ENCODE peak calls at places on chromosomes 6 and 20, in ten cellular contexts. E is hippocampal formation; J is COLO829; V is stimulated activated CD4-positive, alpha-beta T cell treated with anti-CD3 and anti-CD28 coated beads, Interleukin-4, amount 100 ng/mL, for 48 hours; D is activated CD4-positive, CD25-positive, alpha-beta regulatory T cell; B is substantia nigra; K is lower lobe of right lung; F is Calu3; X is activated CD8-positive, alpha-beta memory T cell treated with anti-CD3 and anti-CD28 coated beads for 24 hours; H is non-pigmented ciliary epithelial cell. A is an unnamed sample.

GRCh38 chr20:22686097-22686496 is 101.7 kb upstream of the FOXA2 start:
- DNase-seq in K (peak), X (no peak), E (no peak), B (peak), H (peak), F (peak), J (peak), V (no peak), D (no peak), A (no peak)

GRCh38 chr6:2862712-2863174 is 21.1 kb upstream of the SERPINB1 start:
- DNase-seq in E (no peak), F (no peak), H (no peak), K (no peak), J (no peak), V (no peak), B (no peak), D (peak), X (peak), A (no peak)

GRCh38 chr6:5471637-5472430 is 210.5 kb downstream of the FARS2 start:
- DNase-seq in J (no peak), X (no peak), V (no peak), K (no peak), B (no peak), F (no peak), E (no peak), H (no peak), D (no peak), A (no peak)

GRCh38 chr6:111646942-111647341 is 41.3 kb upstream of the TRAF3IP2 start:
- DNase-seq in V (no peak), K (no peak), H (no peak), F (no peak), J (no peak), D (no peak), X (no peak), B (no peak), E (no peak), A (no peak)

GRCh38 chr6:37785002-37785687 is 34.4 kb upstream of the ZFAND3 start:
- DNase-seq in K (no peak), J (no peak), B (no peak), F (no peak), H (no peak), D (no peak), X (no peak), E (no peak), V (no peak), A (no peak)

GRCh38 chr6:113591896-113592827 is 265.0 kb upstream of the MARCKS start:
- DNase-seq in F (no peak), D (no peak), V (no peak), E (no peak), X (no peak), K (no peak), B (no peak), H (no peak), J (no peak), A (no peak)

GRCh38 chr6:78746457-78746856 is 120.9 kb upstream of the IRAK1BP1 start:
- DNase-seq in V (no peak), B (no peak), X (no peak), D (no peak), K (no peak), J (no peak), E (no peak), F (no peak), H (no peak), A (no peak)

GRCh38 chr20:16712541-16712947 is 17.3 kb upstream of the SNRPB2 start:
- DNase-seq in V (no peak), D (no peak), B (peak), X (no peak), K (no peak), F (no peak), E (no peak), H (no peak), J (peak), A (no peak)

GRCh38 chr6:166341464-166341863 is 881 bp downstream of the SFT2D1 start:
- DNase-seq in V (no peak), F (no peak), K (no peak), E (no peak), J (no peak), X (no peak), H (no peak), D (no peak), B (no peak), A (no peak)

GRCh38 chr6:15642276-15642675 is 20.6 kb downstream of the DTNBP1 start:
- DNase-seq in D (no peak), F (no peak), B (no peak), E (no peak), X (no peak), H (no peak), V (no peak), J (no peak), K (no peak), A (no peak)

GRCh38 chr6:168607272-168608112 is 166.5 kb downstream of the SMOC2 start:
- DNase-seq in V (no peak), E (no peak), F (peak), H (no peak), X (no peak), B (no peak), K (peak), J (no peak), D (no peak), A (no peak)

GRCh38 chr6:11977193-11977592 is 34.9 kb upstream of the HIVEP1 start:
- DNase-seq in E (no peak), X (no peak), B (no peak), J (no peak), H (no peak), K (no peak), D (no peak), F (no peak), V (no peak), A (no peak)

GRCh38 chr6:81865712-81866111 is 113.2 kb upstream of the TENT5A start:
- DNase-seq in K (no peak), B (no peak), F (no peak), H (peak), X (no peak), E (no peak), V (no peak), D (no peak), J (peak), A (no peak)

GRCh38 chr6:30810813-30811329 is 66.5 kb upstream of the IER3 start:
- DNase-seq in E (no peak), V (peak), J (no peak), D (peak), B (no peak), K (no peak), X (peak), H (no peak), F (peak), A (no peak)

GRCh38 chr20:48411906-48412305 is 415.9 kb downstream of the PREX1 start:
- DNase-seq in X (no peak), H (no peak), B (no peak), F (no peak), K (no peak), J (no peak), V (no peak), D (no peak), E (no peak), A (no peak)

GRCh38 chr6:24052632-24053031 is 73.4 kb upstream of the NRSN1 start:
- DNase-seq in V (no peak), B (no peak), E (no peak), F (peak), H (no peak), J (peak), X (no peak), K (no peak), D (no peak), A (no peak)

GRCh38 chr6:44078795-44079671 is 48.2 kb downstream of the MRPL14 start:
- DNase-seq in V (peak), H (no peak), E (no peak), D (no peak), F (peak), X (peak), J (peak), B (no peak), K (no peak), A (peak)

GRCh38 chr20:51958636-51959542 is 156.6 kb upstream of the SALL4 start:
- DNase-seq in B (no peak), X (no peak), E (no peak), H (no peak), J (no peak), F (no peak), K (no peak), V (no peak), D (no peak), A (no peak)

GRCh38 chr6:45613678-45614077 is 235.9 kb upstream of the SUPT3H start:
- DNase-seq in D (no peak), K (no peak), X (no peak), B (no peak), E (no peak), F (no peak), J (no peak), V (no peak), H (no peak), A (no peak)

GRCh38 chr6:135225911-135226310 is 44.8 kb downstream of the MYB start:
- DNase-seq in B (no peak), J (no peak), E (no peak), F (no peak), H (no peak), D (no peak), V (no peak), X (no peak), K (no peak), A (no peak)

GRCh38 chr20:36468149-36469000 is 72.9 kb upstream of the MYL9 start:
- DNase-seq in K (no peak), V (no peak), X (no peak), B (no peak), J (no peak), D (no peak), H (no peak), F (no peak), E (no peak), A (no peak)

GRCh38 chr20:31604567-31605030 is 490 bp upstream of the ID1 start:
- DNase-seq in B (peak), H (no peak), J (no peak), F (no peak), X (no peak), K (no peak), V (no peak), E (no peak), D (no peak), A (no peak)

GRCh38 chr6:83411731-83412130 is 19.1 kb downstream of the ME1 start:
- DNase-seq in K (no peak), B (no peak), J (peak), F (no peak), H (no peak), X (no peak), E (no peak), D (no peak), V (no peak), A (no peak)